ENCODE peak calls at places on chromosomes 12 and 14, in six cellular contexts. V, S, Q, Y, D and T are unnamed samples. For H3K36me3, the result is how much of the 10 kb centered on the place peaks cover.

GRCh38 chr12:63319386-63319785 is 168.4 kb upstream of the AVPR1A start:
- DNase-seq in V (no peak), S (no peak), Q (peak), Y (no peak), D (no peak), T (no peak)

GRCh38 chr12:67431436-67432049 is 162.4 kb downstream of the CAND1 start:
- DNase-seq in V (no peak), S (no peak), Q (no peak), Y (no peak), D (no peak), T (no peak)

GRCh38 chr12:95538656-95539055 is 12.6 kb downstream of the USP44 start:
- DNase-seq in V (no peak), S (no peak), Q (no peak), Y (no peak), D (no peak), T (no peak)

GRCh38 chr14:67319142-67319541 is 40.5 kb downstream of the ATP6V1D start:
- DNase-seq in V (no peak), S (no peak), Q (no peak), Y (no peak), D (no peak), T (no peak)

GRCh38 chr12:74552201-74552600 is 14.6 kb downstream of the ATXN7L3B start:
- DNase-seq in V (no peak), S (no peak), Q (no peak), Y (no peak), D (no peak), T (no peak)

GRCh38 chr12:27504506-27504905 is 19.5 kb upstream of the PPFIBP1 start:
- DNase-seq in V (no peak), S (no peak), Q (no peak), Y (no peak), D (no peak), T (no peak)

GRCh38 chr12:6205144-6205539 is 4.9 kb downstream of the CD9 start:
- DNase-seq in V (no peak), S (no peak), Q (no peak), Y (no peak), D (no peak), T (no peak)

GRCh38 chr12:40063424-40063823 is 42.5 kb downstream of the SLC2A13 start:
- DNase-seq in V (no peak), S (no peak), Q (no peak), Y (no peak), D (no peak), T (no peak)

GRCh38 chr12:113105606-113106271 is 29.8 kb downstream of the RASAL1 start:
- DNase-seq in V (no peak), S (no peak), Q (no peak), Y (no peak), D (no peak), T (no peak)

GRCh38 chr14:101980251-101980650 is 15.9 kb downstream of the DYNC1H1 start:
- DNase-seq in V (no peak), S (no peak), Q (no peak), Y (no peak), D (no peak), T (no peak)

GRCh38 chr12:52976574-52977071 is 27.7 kb downstream of the KRT18 start:
- DNase-seq in V (no peak), S (no peak), Q (no peak), Y (no peak), D (no peak), T (no peak)

GRCh38 chr12:77725611-77726010 is 105.1 kb upstream of the NAV3 start:
- DNase-seq in V (no peak), S (no peak), Q (no peak), Y (no peak), D (no peak), T (no peak)

GRCh38 chr14:77241955-77242354 is 29.1 kb downstream of the NGB start:
- DNase-seq in V (no peak), S (no peak), Q (no peak), Y (no peak), D (no peak), T (no peak)

GRCh38 chr12:46609671-46610070 is 216.1 kb downstream of the SLC38A4 start:
- DNase-seq in V (no peak), S (no peak), Q (no peak), Y (no peak), D (no peak), T (no peak)

GRCh38 chr12:15858348-15858747 is 23.8 kb upstream of the STRAP start:
- DNase-seq in V (no peak), S (no peak), Q (no peak), Y (no peak), D (no peak), T (no peak)

GRCh38 chr12:104280703-104281458 is 22.7 kb upstream of the EID3 start:
- DNase-seq in V (no peak), S (no peak), Q (no peak), Y (no peak), D (no peak), T (no peak)
- H3K4me3 ChIP-seq in V (no peak), S (no peak), Q (peak), Y (no peak), D (no peak), T (no peak)

GRCh38 chr14:50808053-50808452 is 22.9 kb downstream of the NIN start:
- DNase-seq in V (no peak), S (peak), Q (no peak), Y (no peak), D (no peak), T (no peak)

GRCh38 chr14:50805396-50805795 is 25.6 kb downstream of the NIN start:
- DNase-seq in V (no peak), S (no peak), Q (no peak), Y (no peak), D (no peak), T (no peak)

GRCh38 chr14:50801706-50802105 is 29.3 kb downstream of the NIN start:
- DNase-seq in V (no peak), S (no peak), Q (no peak), Y (no peak), D (no peak), T (no peak)

GRCh38 chr14:50804181-50804721 is 26.7 kb downstream of the NIN start:
- DNase-seq in V (no peak), S (peak), Q (no peak), Y (no peak), D (no peak), T (no peak)

GRCh38 chr14:50806241-50806933 is 24.6 kb downstream of the NIN start:
- DNase-seq in V (no peak), S (no peak), Q (no peak), Y (no peak), D (no peak), T (no peak)
- H3K36me3 ChIP-seq in V (under half), S (under half), Q (under half), Y (under half), D (under half), T (under half)

DNA sequence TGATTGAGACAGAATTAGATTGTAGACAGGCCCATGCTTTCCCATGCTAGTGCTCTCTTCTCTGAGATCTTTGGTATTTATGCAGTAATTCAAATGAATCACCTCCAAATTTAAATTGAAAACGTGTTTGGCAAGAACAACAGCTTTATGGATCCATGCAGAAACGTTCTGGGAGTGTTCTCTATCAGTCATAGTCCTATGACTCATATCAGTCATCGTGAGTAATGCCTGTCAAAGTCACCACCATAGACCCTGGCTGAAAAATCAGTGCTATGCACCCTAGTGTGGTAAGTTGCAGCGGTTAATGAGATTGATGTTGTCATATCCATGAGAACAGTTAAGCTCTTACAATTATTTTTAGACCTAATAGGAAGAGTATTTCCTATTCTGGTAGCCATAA is 90.1 kb upstream of the FOXG1 start:
- DNase-seq in V (no peak), S (no peak), Q (no peak), Y (no peak), D (no peak), T (no peak)
- H3K27ac ChIP-seq in V (no peak), S (no peak), Q (peak), Y (no peak), D (no peak), T (no peak)

GRCh38 chr12:119312904-119313303 is 21.6 kb upstream of the CCDC60 start:
- DNase-seq in V (no peak), S (no peak), Q (no peak), Y (no peak), D (no peak), T (no peak)
- H3K4me3 ChIP-seq in V (no peak), S (no peak), Q (no peak), Y (no peak), D (no peak), T (no peak)

GRCh38 chr12:65832217-65832616 is 7.9 kb downstream of the HMGA2 start:
- DNase-seq in V (no peak), S (no peak), Q (no peak), Y (no peak), D (no peak), T (no peak)
- H3K36me3 ChIP-seq in V (under half), S (under half), Q (under half), Y (under half), D (under half), T (under half)

DNA sequence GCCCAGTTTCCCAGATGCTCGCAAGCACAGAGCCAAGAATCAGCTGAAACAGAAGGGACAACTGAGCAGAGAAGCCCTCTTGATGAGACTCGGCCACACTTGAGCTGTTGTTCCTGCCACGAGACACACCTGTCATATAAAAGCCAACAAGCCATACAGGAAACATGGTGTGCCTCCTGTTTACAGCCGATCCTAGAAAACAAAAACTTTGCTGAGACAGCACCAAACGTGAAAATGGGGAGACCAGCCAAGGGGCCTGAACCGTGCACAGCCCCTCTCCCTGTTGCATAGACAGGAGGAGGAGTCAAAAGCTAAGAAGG is 133.0 kb upstream of the EEA1 start:
- DNase-seq in V (no peak), S (no peak), Q (no peak), Y (no peak), D (no peak), T (no peak)
- H3K27ac ChIP-seq in V (peak), S (peak), Q (no peak), Y (no peak), D (no peak), T (no peak)